ENCODE peak calls at places on chromosomes 16 and 17, in four cellular contexts. One of them, this sample, is unnamed.

GRCh38 chr17:35713069-35713728 is 18.2 kb upstream of the RASL10B start:
- DNase-seq in left kidney: peak; percentile 76
- DNase-seq in fibroblast of the aortic adventitia: peak; percentile 91
- DNase-seq in stimulated activated CD8-positive, alpha-beta memory T cell treated with anti-CD3 and anti-CD28 coated beads, Interleukin-7, amount 100 ng/mL, for 24 hours: no peak
- DNase-seq in this sample: peak; percentile 87

GRCh38 chr17:65530985-65531507 is 30.4 kb downstream of the AXIN2 start:
- DNase-seq in left kidney: peak; percentile 91
- DNase-seq in stimulated activated CD8-positive, alpha-beta memory T cell treated with anti-CD3 and anti-CD28 coated beads, Interleukin-7, amount 100 ng/mL, for 24 hours: no peak
- DNase-seq in fibroblast of the aortic adventitia: peak; percentile 98
- DNase-seq in this sample: peak; percentile 36

GRCh38 chr17:143785-144281 is 6.5 kb downstream of the SCGB1C2 start:
- DNase-seq in left kidney: peak; percentile 90
- DNase-seq in stimulated activated CD8-positive, alpha-beta memory T cell treated with anti-CD3 and anti-CD28 coated beads, Interleukin-7, amount 100 ng/mL, for 24 hours: peak; percentile 81
- DNase-seq in fibroblast of the aortic adventitia: peak; percentile 50
- DNase-seq in this sample: peak; percentile 45

GRCh38 chr16:2751577-2752034 is 832 bp upstream of the SRRM2 start:
- DNase-seq in fibroblast of the aortic adventitia: no peak
- DNase-seq in stimulated activated CD8-positive, alpha-beta memory T cell treated with anti-CD3 and anti-CD28 coated beads, Interleukin-7, amount 100 ng/mL, for 24 hours: no peak
- DNase-seq in left kidney: no peak
- DNase-seq in this sample: no peak

GRCh38 chr16:22948603-22949368 is 134.8 kb downstream of the HS3ST2 start:
- DNase-seq in fibroblast of the aortic adventitia: peak; percentile 67
- DNase-seq in left kidney: peak; percentile 93
- DNase-seq in stimulated activated CD8-positive, alpha-beta memory T cell treated with anti-CD3 and anti-CD28 coated beads, Interleukin-7, amount 100 ng/mL, for 24 hours: peak; percentile 21
- DNase-seq in this sample: peak; percentile 30

GRCh38 chr16:17633146-17633966 is 162.6 kb upstream of the XYLT1 start:
- DNase-seq in fibroblast of the aortic adventitia: no peak
- DNase-seq in stimulated activated CD8-positive, alpha-beta memory T cell treated with anti-CD3 and anti-CD28 coated beads, Interleukin-7, amount 100 ng/mL, for 24 hours: no peak
- DNase-seq in left kidney: peak; percentile 38
- DNase-seq in this sample: no peak

GRCh38 chr16:17529982-17530760 is 59.4 kb upstream of the XYLT1 start:
- DNase-seq in fibroblast of the aortic adventitia: no peak
- DNase-seq in stimulated activated CD8-positive, alpha-beta memory T cell treated with anti-CD3 and anti-CD28 coated beads, Interleukin-7, amount 100 ng/mL, for 24 hours: no peak
- DNase-seq in left kidney: no peak
- DNase-seq in this sample: no peak

GRCh38 chr17:43779145-43780125 is 658 bp upstream of the DUSP3 start:
- DNase-seq in fibroblast of the aortic adventitia: no peak
- DNase-seq in stimulated activated CD8-positive, alpha-beta memory T cell treated with anti-CD3 and anti-CD28 coated beads, Interleukin-7, amount 100 ng/mL, for 24 hours: no peak
- DNase-seq in left kidney: peak; percentile 84
- DNase-seq in this sample: no peak

GRCh38 chr16:49115956-49116355 is 165.7 kb downstream of the CBLN1 start:
- DNase-seq in left kidney: no peak
- DNase-seq in stimulated activated CD8-positive, alpha-beta memory T cell treated with anti-CD3 and anti-CD28 coated beads, Interleukin-7, amount 100 ng/mL, for 24 hours: no peak
- DNase-seq in fibroblast of the aortic adventitia: no peak
- DNase-seq in this sample: no peak

GRCh38 chr17:42171831-42172230 is 9.1 kb downstream of the KCNH4 start:
- DNase-seq in fibroblast of the aortic adventitia: no peak
- DNase-seq in left kidney: peak; percentile 60
- DNase-seq in stimulated activated CD8-positive, alpha-beta memory T cell treated with anti-CD3 and anti-CD28 coated beads, Interleukin-7, amount 100 ng/mL, for 24 hours: no peak
- DNase-seq in this sample: no peak

GRCh38 chr16:53726625-53727024 is 22.7 kb downstream of the FTO start:
- DNase-seq in left kidney: peak; percentile 79
- DNase-seq in fibroblast of the aortic adventitia: no peak
- DNase-seq in stimulated activated CD8-positive, alpha-beta memory T cell treated with anti-CD3 and anti-CD28 coated beads, Interleukin-7, amount 100 ng/mL, for 24 hours: no peak
- DNase-seq in this sample: no peak

This sample was measured in fibroblast of gingiva.